ENCODE peak calls at places on chromosomes 4 and X, in nine cellular contexts. One of them, this sample, is unnamed.

GRCh38 chr4:9765091-9765490 is 16.3 kb upstream of the DRD5 start:
- DNase-seq in stomach: peak; percentile 39
- DNase-seq in DMS153: no peak
- DNase-seq in stimulated activated CD4-positive, alpha-beta T cell treated with anti-CD3 and anti-CD28 coated beads, TNF-alpha, amount 100 ng/mL, for 24 hours: peak; percentile 7
- DNase-seq in heart right ventricle: no peak
- DNase-seq in activated gamma-delta T cell treated with Interleukin-2 at 50 U/mL for 16 hours: no peak
- DNase-seq in kidney: no peak
- DNase-seq in EH: peak; percentile 12
- DNase-seq in ascending aorta: no peak
- DNase-seq in this sample: no peak

GRCh38 chrX:9566150-9566621 is 101.3 kb downstream of the TBL1X start:
- DNase-seq in activated gamma-delta T cell treated with Interleukin-2 at 50 U/mL for 16 hours: no peak
- DNase-seq in stimulated activated CD4-positive, alpha-beta T cell treated with anti-CD3 and anti-CD28 coated beads, TNF-alpha, amount 100 ng/mL, for 24 hours: peak; percentile 7
- DNase-seq in kidney: no peak
- DNase-seq in stomach: peak; percentile 43
- DNase-seq in ascending aorta: no peak
- DNase-seq in DMS153: no peak
- DNase-seq in heart right ventricle: peak; percentile 16
- DNase-seq in EH: peak; percentile 92
- DNase-seq in this sample: no peak

GRCh38 chr4:18937746-18938145 is 916.2 kb upstream of the LCORL start:
- DNase-seq in stimulated activated CD4-positive, alpha-beta T cell treated with anti-CD3 and anti-CD28 coated beads, TNF-alpha, amount 100 ng/mL, for 24 hours: no peak
- DNase-seq in activated gamma-delta T cell treated with Interleukin-2 at 50 U/mL for 16 hours: no peak
- DNase-seq in stomach: no peak
- DNase-seq in kidney: no peak
- DNase-seq in EH: no peak
- DNase-seq in heart right ventricle: no peak
- DNase-seq in ascending aorta: no peak
- DNase-seq in DMS153: no peak
- DNase-seq in this sample: no peak

GRCh38 chr4:176406297-176406696 is 86.5 kb downstream of the SPCS3 start:
- DNase-seq in heart right ventricle: no peak
- DNase-seq in kidney: no peak
- DNase-seq in activated gamma-delta T cell treated with Interleukin-2 at 50 U/mL for 16 hours: no peak
- DNase-seq in stimulated activated CD4-positive, alpha-beta T cell treated with anti-CD3 and anti-CD28 coated beads, TNF-alpha, amount 100 ng/mL, for 24 hours: no peak
- DNase-seq in ascending aorta: no peak
- DNase-seq in DMS153: no peak
- DNase-seq in EH: no peak
- DNase-seq in stomach: no peak
- DNase-seq in this sample: no peak

GRCh38 chrX:68693481-68694410 is 46.3 kb downstream of the STARD8 start:
- DNase-seq in stomach: peak; percentile 56
- DNase-seq in DMS153: no peak
- DNase-seq in ascending aorta: peak; percentile 35
- DNase-seq in heart right ventricle: peak; percentile 85
- DNase-seq in stimulated activated CD4-positive, alpha-beta T cell treated with anti-CD3 and anti-CD28 coated beads, TNF-alpha, amount 100 ng/mL, for 24 hours: no peak
- DNase-seq in kidney: peak; percentile 94
- DNase-seq in activated gamma-delta T cell treated with Interleukin-2 at 50 U/mL for 16 hours: no peak
- DNase-seq in EH: peak; percentile 76
- DNase-seq in this sample: peak; percentile 39

GRCh38 chrX:53716328-53717088 is 30.0 kb upstream of the HUWE1 start:
- DNase-seq in EH: peak; percentile 36
- DNase-seq in ascending aorta: no peak
- DNase-seq in stimulated activated CD4-positive, alpha-beta T cell treated with anti-CD3 and anti-CD28 coated beads, TNF-alpha, amount 100 ng/mL, for 24 hours: peak; percentile 42
- DNase-seq in stomach: no peak
- DNase-seq in kidney: no peak
- DNase-seq in DMS153: peak; percentile 8
- DNase-seq in heart right ventricle: no peak
- DNase-seq in activated gamma-delta T cell treated with Interleukin-2 at 50 U/mL for 16 hours: peak; percentile 37
- DNase-seq in this sample: peak; percentile 41

GRCh38 chrX:80550722-80551121 is 130.5 kb downstream of the TENT5D start:
- DNase-seq in kidney: no peak
- DNase-seq in stomach: no peak
- DNase-seq in heart right ventricle: no peak
- DNase-seq in ascending aorta: no peak
- DNase-seq in activated gamma-delta T cell treated with Interleukin-2 at 50 U/mL for 16 hours: no peak
- DNase-seq in EH: no peak
- DNase-seq in stimulated activated CD4-positive, alpha-beta T cell treated with anti-CD3 and anti-CD28 coated beads, TNF-alpha, amount 100 ng/mL, for 24 hours: no peak
- DNase-seq in DMS153: no peak
- DNase-seq in this sample: no peak

GRCh38 chr4:121551881-121552280 is 144.9 kb downstream of the ANXA5 start:
- DNase-seq in stimulated activated CD4-positive, alpha-beta T cell treated with anti-CD3 and anti-CD28 coated beads, TNF-alpha, amount 100 ng/mL, for 24 hours: no peak
- DNase-seq in stomach: no peak
- DNase-seq in kidney: no peak
- DNase-seq in activated gamma-delta T cell treated with Interleukin-2 at 50 U/mL for 16 hours: no peak
- DNase-seq in EH: no peak
- DNase-seq in DMS153: no peak
- DNase-seq in heart right ventricle: no peak
- DNase-seq in ascending aorta: no peak
- DNase-seq in this sample: no peak

GRCh38 chr4:111778543-111778942 is 366.7 kb upstream of the FAM241A start:
- DNase-seq in stomach: no peak
- DNase-seq in activated gamma-delta T cell treated with Interleukin-2 at 50 U/mL for 16 hours: no peak
- DNase-seq in stimulated activated CD4-positive, alpha-beta T cell treated with anti-CD3 and anti-CD28 coated beads, TNF-alpha, amount 100 ng/mL, for 24 hours: no peak
- DNase-seq in heart right ventricle: no peak
- DNase-seq in ascending aorta: no peak
- DNase-seq in EH: peak; percentile 2
- DNase-seq in kidney: no peak
- DNase-seq in DMS153: no peak
- DNase-seq in this sample: no peak

GRCh38 chr4:5710065-5710961 is 688 bp upstream of the EVC start:
- DNase-seq in heart right ventricle: no peak
- DNase-seq in ascending aorta: no peak
- DNase-seq in stomach: no peak
- DNase-seq in EH: peak; percentile 40
- DNase-seq in kidney: no peak
- DNase-seq in activated gamma-delta T cell treated with Interleukin-2 at 50 U/mL for 16 hours: no peak
- DNase-seq in DMS153: no peak
- DNase-seq in stimulated activated CD4-positive, alpha-beta T cell treated with anti-CD3 and anti-CD28 coated beads, TNF-alpha, amount 100 ng/mL, for 24 hours: no peak
- DNase-seq in this sample: no peak

GRCh38 chr4:107721436-107722090 is 1.5 kb upstream of the PAPSS1 start:
- DNase-seq in ascending aorta: no peak
- DNase-seq in stomach: no peak
- DNase-seq in EH: no peak
- DNase-seq in stimulated activated CD4-positive, alpha-beta T cell treated with anti-CD3 and anti-CD28 coated beads, TNF-alpha, amount 100 ng/mL, for 24 hours: peak; percentile 50
- DNase-seq in heart right ventricle: peak; percentile 21
- DNase-seq in kidney: peak; percentile 74
- DNase-seq in DMS153: no peak
- DNase-seq in activated gamma-delta T cell treated with Interleukin-2 at 50 U/mL for 16 hours: peak; percentile 55
- DNase-seq in this sample: peak; percentile 66

GRCh38 chr4:76696109-76696508 is 201.8 kb downstream of the SOWAHB start:
- DNase-seq in kidney: no peak
- DNase-seq in stomach: no peak
- DNase-seq in stimulated activated CD4-positive, alpha-beta T cell treated with anti-CD3 and anti-CD28 coated beads, TNF-alpha, amount 100 ng/mL, for 24 hours: no peak
- DNase-seq in EH: peak; percentile 81
- DNase-seq in activated gamma-delta T cell treated with Interleukin-2 at 50 U/mL for 16 hours: no peak
- DNase-seq in ascending aorta: no peak
- DNase-seq in heart right ventricle: no peak
- DNase-seq in DMS153: no peak
- DNase-seq in this sample: no peak

GRCh38 chr4:147689062-147689461 is 5.1 kb upstream of the PRMT9 start:
- DNase-seq in stimulated activated CD4-positive, alpha-beta T cell treated with anti-CD3 and anti-CD28 coated beads, TNF-alpha, amount 100 ng/mL, for 24 hours: no peak
- DNase-seq in activated gamma-delta T cell treated with Interleukin-2 at 50 U/mL for 16 hours: no peak
- DNase-seq in stomach: no peak
- DNase-seq in EH: no peak
- DNase-seq in kidney: no peak
- DNase-seq in ascending aorta: no peak
- DNase-seq in heart right ventricle: no peak
- DNase-seq in DMS153: no peak
- DNase-seq in this sample: no peak

GRCh38 chr4:141416677-141417363 is 196.1 kb downstream of the ZNF330 start:
- DNase-seq in stimulated activated CD4-positive, alpha-beta T cell treated with anti-CD3 and anti-CD28 coated beads, TNF-alpha, amount 100 ng/mL, for 24 hours: no peak
- DNase-seq in kidney: no peak
- DNase-seq in EH: peak; percentile 13
- DNase-seq in DMS153: no peak
- DNase-seq in heart right ventricle: no peak
- DNase-seq in stomach: no peak
- DNase-seq in activated gamma-delta T cell treated with Interleukin-2 at 50 U/mL for 16 hours: no peak
- DNase-seq in ascending aorta: no peak
- DNase-seq in this sample: no peak

GRCh38 chrX:136260801-136261200 is 9.6 kb upstream of the MAP7D3 start:
- DNase-seq in activated gamma-delta T cell treated with Interleukin-2 at 50 U/mL for 16 hours: no peak
- DNase-seq in DMS153: no peak
- DNase-seq in ascending aorta: no peak
- DNase-seq in EH: peak; percentile 91
- DNase-seq in kidney: no peak
- DNase-seq in stimulated activated CD4-positive, alpha-beta T cell treated with anti-CD3 and anti-CD28 coated beads, TNF-alpha, amount 100 ng/mL, for 24 hours: no peak
- DNase-seq in stomach: no peak
- DNase-seq in heart right ventricle: no peak
- DNase-seq in this sample: no peak

GRCh38 chrX:109049903-109050302 is 313.5 kb upstream of the IRS4 start:
- DNase-seq in activated gamma-delta T cell treated with Interleukin-2 at 50 U/mL for 16 hours: no peak
- DNase-seq in ascending aorta: no peak
- DNase-seq in heart right ventricle: no peak
- DNase-seq in EH: no peak
- DNase-seq in kidney: no peak
- DNase-seq in DMS153: no peak
- DNase-seq in stimulated activated CD4-positive, alpha-beta T cell treated with anti-CD3 and anti-CD28 coated beads, TNF-alpha, amount 100 ng/mL, for 24 hours: no peak
- DNase-seq in stomach: no peak
- DNase-seq in this sample: no peak

GRCh38 chrX:149495573-149496071 is 9.5 kb downstream of the IDS start:
- DNase-seq in DMS153: no peak
- DNase-seq in heart right ventricle: no peak
- DNase-seq in stimulated activated CD4-positive, alpha-beta T cell treated with anti-CD3 and anti-CD28 coated beads, TNF-alpha, amount 100 ng/mL, for 24 hours: no peak
- DNase-seq in stomach: no peak
- DNase-seq in activated gamma-delta T cell treated with Interleukin-2 at 50 U/mL for 16 hours: no peak
- DNase-seq in EH: peak; percentile 89
- DNase-seq in kidney: no peak
- DNase-seq in ascending aorta: no peak
- DNase-seq in this sample: no peak

GRCh38 chr4:10102193-10102980 is 14.2 kb downstream of the WDR1 start:
- DNase-seq in ascending aorta: no peak
- DNase-seq in heart right ventricle: no peak
- DNase-seq in DMS153: no peak
- DNase-seq in activated gamma-delta T cell treated with Interleukin-2 at 50 U/mL for 16 hours: no peak
- DNase-seq in kidney: peak; percentile 49
- DNase-seq in EH: no peak
- DNase-seq in stimulated activated CD4-positive, alpha-beta T cell treated with anti-CD3 and anti-CD28 coated beads, TNF-alpha, amount 100 ng/mL, for 24 hours: no peak
- DNase-seq in stomach: no peak
- DNase-seq in this sample: no peak

GRCh38 chr4:108834167-108834566 is 71.3 kb upstream of the ETNPPL start:
- DNase-seq in EH: peak; percentile 83
- DNase-seq in stomach: no peak
- DNase-seq in DMS153: no peak
- DNase-seq in heart right ventricle: no peak
- DNase-seq in kidney: no peak
- DNase-seq in activated gamma-delta T cell treated with Interleukin-2 at 50 U/mL for 16 hours: no peak
- DNase-seq in ascending aorta: no peak
- DNase-seq in stimulated activated CD4-positive, alpha-beta T cell treated with anti-CD3 and anti-CD28 coated beads, TNF-alpha, amount 100 ng/mL, for 24 hours: no peak
- DNase-seq in this sample: no peak

GRCh38 chr4:86967798-86968197 is 33.0 kb downstream of the AFF1 start:
- DNase-seq in heart right ventricle: no peak
- DNase-seq in stomach: no peak
- DNase-seq in activated gamma-delta T cell treated with Interleukin-2 at 50 U/mL for 16 hours: no peak
- DNase-seq in EH: peak; percentile 73
- DNase-seq in stimulated activated CD4-positive, alpha-beta T cell treated with anti-CD3 and anti-CD28 coated beads, TNF-alpha, amount 100 ng/mL, for 24 hours: no peak
- DNase-seq in ascending aorta: no peak
- DNase-seq in kidney: no peak
- DNase-seq in DMS153: no peak
- DNase-seq in this sample: no peak

GRCh38 chr4:24980064-24980690 is 50.6 kb downstream of the LGI2 start:
- DNase-seq in heart right ventricle: no peak
- DNase-seq in DMS153: no peak
- DNase-seq in EH: peak; percentile 64
- DNase-seq in stimulated activated CD4-positive, alpha-beta T cell treated with anti-CD3 and anti-CD28 coated beads, TNF-alpha, amount 100 ng/mL, for 24 hours: peak; percentile 28
- DNase-seq in stomach: peak; percentile 59
- DNase-seq in activated gamma-delta T cell treated with Interleukin-2 at 50 U/mL for 16 hours: peak; percentile 24
- DNase-seq in ascending aorta: no peak
- DNase-seq in kidney: no peak
- DNase-seq in this sample: peak; percentile 49

GRCh38 chr4:24912252-24913098 is at the start of gene CCDC149:
- DNase-seq in activated gamma-delta T cell treated with Interleukin-2 at 50 U/mL for 16 hours: no peak
- DNase-seq in stomach: peak; percentile 89
- DNase-seq in stimulated activated CD4-positive, alpha-beta T cell treated with anti-CD3 and anti-CD28 coated beads, TNF-alpha, amount 100 ng/mL, for 24 hours: peak; percentile 7
- DNase-seq in EH: peak; percentile 75
- DNase-seq in DMS153: peak; percentile 71
- DNase-seq in ascending aorta: no peak
- DNase-seq in kidney: peak; percentile 93
- DNase-seq in heart right ventricle: peak; percentile 76
- DNase-seq in this sample: no peak

GRCh38 chr4:94562285-94562684 is 110.5 kb downstream of the PDLIM5 start:
- DNase-seq in stimulated activated CD4-positive, alpha-beta T cell treated with anti-CD3 and anti-CD28 coated beads, TNF-alpha, amount 100 ng/mL, for 24 hours: no peak
- DNase-seq in ascending aorta: no peak
- DNase-seq in DMS153: no peak
- DNase-seq in activated gamma-delta T cell treated with Interleukin-2 at 50 U/mL for 16 hours: no peak
- DNase-seq in kidney: no peak
- DNase-seq in heart right ventricle: no peak
- DNase-seq in EH: no peak
- DNase-seq in stomach: no peak
- DNase-seq in this sample: no peak

This sample was measured in B cell.